ENCODE peak calls at places on chromosomes 5 and 9, in seven cellular contexts. One of them, this sample, is unnamed.

GRCh38 chr5:109063223-109063622 is 315.5 kb downstream of the FER start:
- DNase-seq in uterus: no peak
- DNase-seq in BE2C: no peak
- DNase-seq in tibial nerve: no peak
- DNase-seq in GM10248: no peak
- DNase-seq in psoas muscle: no peak
- DNase-seq in A673: peak
- DNase-seq in this sample: no peak

GRCh38 chr9:89911721-89912604 is 307.2 kb downstream of the GADD45G start:
- DNase-seq in tibial nerve: no peak
- DNase-seq in A673: no peak
- DNase-seq in uterus: no peak
- DNase-seq in GM10248: no peak
- DNase-seq in BE2C: no peak
- DNase-seq in psoas muscle: no peak
- DNase-seq in this sample: no peak

GRCh38 chr5:154220625-154221024 is 30.1 kb downstream of the GALNT10 start:
- DNase-seq in uterus: no peak
- DNase-seq in tibial nerve: no peak
- DNase-seq in A673: no peak
- DNase-seq in psoas muscle: no peak
- DNase-seq in BE2C: no peak
- DNase-seq in GM10248: no peak
- DNase-seq in this sample: no peak

GRCh38 chr9:2281031-2281802 is 266.1 kb downstream of the SMARCA2 start:
- DNase-seq in uterus: no peak
- DNase-seq in GM10248: no peak
- DNase-seq in tibial nerve: no peak
- DNase-seq in A673: no peak
- DNase-seq in psoas muscle: no peak
- DNase-seq in BE2C: no peak
- DNase-seq in this sample: no peak

GRCh38 chr5:81233080-81233634 is at the start of gene CKMT2:
- DNase-seq in GM10248: peak
- DNase-seq in uterus: peak
- DNase-seq in A673: no peak
- DNase-seq in BE2C: no peak
- DNase-seq in tibial nerve: peak
- DNase-seq in psoas muscle: peak
- DNase-seq in this sample: peak

GRCh38 chr5:135133698-135134515 is 99.9 kb upstream of the PITX1 start:
- DNase-seq in uterus: no peak
- DNase-seq in BE2C: peak
- DNase-seq in A673: no peak
- DNase-seq in psoas muscle: no peak
- DNase-seq in GM10248: no peak
- DNase-seq in tibial nerve: no peak
- DNase-seq in this sample: no peak

GRCh38 chr9:116544896-116545295 is 142.2 kb upstream of the TRIM32 start:
- DNase-seq in GM10248: no peak
- DNase-seq in uterus: no peak
- DNase-seq in tibial nerve: no peak
- DNase-seq in psoas muscle: no peak
- DNase-seq in A673: no peak
- DNase-seq in BE2C: no peak
- DNase-seq in this sample: no peak

GRCh38 chr5:180113660-180114303 is 42.2 kb upstream of the RNF130 start:
- DNase-seq in GM10248: no peak
- DNase-seq in BE2C: no peak
- DNase-seq in uterus: no peak
- DNase-seq in A673: no peak
- DNase-seq in tibial nerve: no peak
- DNase-seq in psoas muscle: peak
- DNase-seq in this sample: no peak

GRCh38 chr9:123371805-123372590 is 16.0 kb downstream of the CRB2 start:
- DNase-seq in A673: no peak
- DNase-seq in GM10248: no peak
- DNase-seq in psoas muscle: no peak
- DNase-seq in uterus: no peak
- DNase-seq in tibial nerve: no peak
- DNase-seq in BE2C: no peak
- DNase-seq in this sample: no peak

GRCh38 chr9:84754461-84754860 is 84.9 kb downstream of the NTRK2 start:
- DNase-seq in GM10248: no peak
- DNase-seq in psoas muscle: no peak
- DNase-seq in BE2C: no peak
- DNase-seq in A673: no peak
- DNase-seq in tibial nerve: no peak
- DNase-seq in uterus: no peak
- DNase-seq in this sample: no peak

GRCh38 chr5:164013077-164013670 is 507.8 kb downstream of the MAT2B start:
- DNase-seq in tibial nerve: peak
- DNase-seq in psoas muscle: no peak
- DNase-seq in A673: peak
- DNase-seq in BE2C: peak
- DNase-seq in GM10248: peak
- DNase-seq in uterus: peak
- DNase-seq in this sample: peak

GRCh38 chr9:113309204-113309813 is 6.1 kb upstream of the RNF183 start:
- DNase-seq in A673: peak
- DNase-seq in uterus: no peak
- DNase-seq in GM10248: peak
- DNase-seq in BE2C: peak
- DNase-seq in psoas muscle: no peak
- DNase-seq in tibial nerve: no peak
- DNase-seq in this sample: no peak

GRCh38 chr5:13359326-13359725 is 585.2 kb downstream of the DNAH5 start:
- DNase-seq in psoas muscle: no peak
- DNase-seq in BE2C: no peak
- DNase-seq in A673: no peak
- DNase-seq in tibial nerve: no peak
- DNase-seq in GM10248: no peak
- DNase-seq in uterus: no peak
- DNase-seq in this sample: no peak

GRCh38 chr5:151651997-151652645 is 34.6 kb downstream of the SPARC start:
- DNase-seq in uterus: peak
- DNase-seq in psoas muscle: peak
- DNase-seq in BE2C: peak
- DNase-seq in A673: peak
- DNase-seq in GM10248: peak
- DNase-seq in tibial nerve: peak
- DNase-seq in this sample: peak

GRCh38 chr5:91651704-91652103 is 268.6 kb upstream of the ARRDC3 start:
- DNase-seq in BE2C: peak
- DNase-seq in A673: no peak
- DNase-seq in GM10248: no peak
- DNase-seq in psoas muscle: no peak
- DNase-seq in uterus: no peak
- DNase-seq in tibial nerve: no peak
- DNase-seq in this sample: no peak

GRCh38 chr9:35051069-35051967 is 21.1 kb downstream of the VCP start:
- DNase-seq in tibial nerve: no peak
- DNase-seq in uterus: peak
- DNase-seq in psoas muscle: peak
- DNase-seq in A673: peak
- DNase-seq in GM10248: peak
- DNase-seq in BE2C: peak
- DNase-seq in this sample: peak

GRCh38 chr5:41118177-41118576 is 47.0 kb upstream of the MROH2B start:
- DNase-seq in GM10248: no peak
- DNase-seq in uterus: no peak
- DNase-seq in A673: no peak
- DNase-seq in BE2C: no peak
- DNase-seq in tibial nerve: no peak
- DNase-seq in psoas muscle: no peak
- DNase-seq in this sample: no peak
- TF ChIP-seq CTCF in GM10248: no peak
- TF ChIP-seq CTCF in uterus: no peak
- TF ChIP-seq CTCF in A673: no peak
- TF ChIP-seq CTCF in BE2C: no peak
- TF ChIP-seq CTCF in tibial nerve: no peak
- TF ChIP-seq CTCF in psoas muscle: no peak
- TF ChIP-seq CTCF in this sample: no peak

DNA sequence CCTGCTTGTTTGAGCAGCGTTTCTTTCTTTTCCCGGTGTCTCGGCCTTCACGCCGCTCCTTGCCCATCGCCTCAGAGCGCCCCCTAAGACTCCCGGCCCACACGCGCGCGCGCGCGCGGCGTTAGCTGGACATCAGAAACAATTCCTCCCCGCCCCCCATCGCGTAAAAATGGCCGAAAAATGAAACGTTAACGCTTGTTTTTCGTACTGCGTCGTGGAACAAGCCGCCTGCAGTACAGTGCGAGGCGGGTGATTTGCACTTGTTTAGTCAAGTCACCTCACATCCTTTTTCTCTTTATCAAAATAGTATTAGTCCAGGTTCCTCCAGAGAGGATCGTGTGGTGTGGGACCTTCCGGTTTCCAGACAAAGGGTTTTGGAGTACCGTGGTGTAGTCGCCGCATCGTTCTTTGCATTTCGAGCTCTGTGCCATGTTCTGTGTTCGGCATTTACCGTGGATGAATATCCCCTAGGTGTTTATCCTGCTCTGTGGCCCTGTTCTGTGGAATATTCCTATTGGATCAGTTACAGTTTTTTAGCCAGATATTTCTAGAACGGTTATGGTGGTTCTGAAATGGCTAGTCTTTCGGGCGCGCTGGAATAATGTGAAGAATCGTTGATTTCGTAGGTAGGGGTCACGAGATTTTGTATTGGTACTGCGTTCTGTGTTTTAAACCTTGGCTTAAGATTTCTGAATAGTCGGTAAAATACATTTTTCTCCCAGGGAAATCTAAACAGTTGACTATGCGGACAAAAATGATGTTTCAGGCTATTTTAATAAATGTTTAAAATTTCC is 1.0 kb downstream of the MATR3 start:
- DNase-seq in tibial nerve: peak
- DNase-seq in psoas muscle: peak
- DNase-seq in A673: peak
- DNase-seq in uterus: peak
- DNase-seq in GM10248: peak
- DNase-seq in BE2C: peak
- DNase-seq in this sample: peak
- TF ChIP-seq CTCF in tibial nerve: peak
- TF ChIP-seq CTCF in psoas muscle: no peak
- TF ChIP-seq CTCF in A673: peak
- TF ChIP-seq CTCF in uterus: peak
- TF ChIP-seq CTCF in GM10248: peak
- TF ChIP-seq CTCF in BE2C: peak
- TF ChIP-seq CTCF in this sample: no peak

GRCh38 chr5:150164211-150164610 is 2.4 kb upstream of the CDX1 start:
- DNase-seq in uterus: no peak
- DNase-seq in GM10248: no peak
- DNase-seq in psoas muscle: no peak
- DNase-seq in tibial nerve: no peak
- DNase-seq in BE2C: no peak
- DNase-seq in A673: no peak
- DNase-seq in this sample: no peak

GRCh38 chr5:150164640-150165039 is 1.9 kb upstream of the CDX1 start:
- DNase-seq in GM10248: no peak
- DNase-seq in tibial nerve: no peak
- DNase-seq in BE2C: no peak
- DNase-seq in uterus: no peak
- DNase-seq in A673: no peak
- DNase-seq in psoas muscle: no peak
- DNase-seq in this sample: no peak

GRCh38 chr5:150163035-150163434 is 3.5 kb upstream of the CDX1 start:
- DNase-seq in tibial nerve: no peak
- DNase-seq in psoas muscle: no peak
- DNase-seq in BE2C: no peak
- DNase-seq in A673: no peak
- DNase-seq in uterus: no peak
- DNase-seq in GM10248: no peak
- DNase-seq in this sample: no peak

GRCh38 chr5:150162142-150162513 is 4.5 kb upstream of the CDX1 start:
- DNase-seq in GM10248: no peak
- DNase-seq in A673: no peak
- DNase-seq in uterus: no peak
- DNase-seq in psoas muscle: no peak
- DNase-seq in tibial nerve: no peak
- DNase-seq in BE2C: no peak
- DNase-seq in this sample: no peak

DNA sequence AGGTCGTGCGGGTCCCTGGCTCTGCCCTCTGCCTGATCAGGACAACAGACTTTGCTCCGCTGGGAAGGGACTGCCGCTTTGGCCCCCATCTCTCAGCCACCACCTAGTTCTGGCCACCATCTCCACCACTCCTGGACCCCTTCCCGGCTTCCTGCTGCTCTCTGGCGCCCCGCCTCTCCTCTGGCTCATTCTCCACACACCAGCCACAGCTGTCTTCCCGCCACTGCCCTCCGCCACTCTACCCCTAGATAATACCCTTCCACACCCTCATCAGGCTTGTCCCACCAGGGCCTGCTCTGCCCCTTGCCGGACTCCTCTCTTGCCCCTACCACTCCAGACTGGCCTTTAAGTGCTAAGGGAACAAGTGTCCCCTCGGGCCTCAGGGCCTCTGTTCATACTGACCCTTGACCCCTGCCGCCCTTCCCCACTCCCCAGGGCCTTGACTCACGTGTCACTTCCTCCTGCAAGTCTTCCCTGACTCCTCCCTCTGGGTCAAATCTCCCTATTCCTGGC is 3.0 kb upstream of the CDX1 start:
- DNase-seq in A673: no peak
- DNase-seq in psoas muscle: peak
- DNase-seq in uterus: peak
- DNase-seq in BE2C: no peak
- DNase-seq in GM10248: no peak
- DNase-seq in tibial nerve: peak
- DNase-seq in this sample: peak
- TF ChIP-seq CTCF in A673: no peak
- TF ChIP-seq CTCF in psoas muscle: no peak
- TF ChIP-seq CTCF in uterus: peak
- TF ChIP-seq CTCF in BE2C: no peak
- TF ChIP-seq CTCF in GM10248: no peak
- TF ChIP-seq CTCF in tibial nerve: peak
- TF ChIP-seq CTCF in this sample: no peak

GRCh38 chr5:169226904-169227303 is 74.0 kb downstream of the SLIT3 start:
- DNase-seq in tibial nerve: no peak
- DNase-seq in A673: no peak
- DNase-seq in uterus: no peak
- DNase-seq in psoas muscle: no peak
- DNase-seq in GM10248: no peak
- DNase-seq in BE2C: no peak
- DNase-seq in this sample: no peak
- TF ChIP-seq CTCF in tibial nerve: no peak
- TF ChIP-seq CTCF in A673: no peak
- TF ChIP-seq CTCF in uterus: no peak
- TF ChIP-seq CTCF in psoas muscle: no peak
- TF ChIP-seq CTCF in GM10248: no peak
- TF ChIP-seq CTCF in BE2C: peak
- TF ChIP-seq CTCF in this sample: no peak

GRCh38 chr5:39762761-39763160 is 338.0 kb upstream of the DAB2 start:
- DNase-seq in uterus: no peak
- DNase-seq in tibial nerve: no peak
- DNase-seq in psoas muscle: no peak
- DNase-seq in BE2C: no peak
- DNase-seq in A673: no peak
- DNase-seq in GM10248: no peak
- DNase-seq in this sample: no peak
- TF ChIP-seq CTCF in uterus: no peak
- TF ChIP-seq CTCF in tibial nerve: no peak
- TF ChIP-seq CTCF in psoas muscle: no peak
- TF ChIP-seq CTCF in BE2C: no peak
- TF ChIP-seq CTCF in A673: no peak
- TF ChIP-seq CTCF in GM10248: no peak
- TF ChIP-seq CTCF in this sample: no peak

This sample was measured in nephron progenitor cell.